ENCODE peak calls at places on chromosomes 1 and 21, in five cellular contexts. A, M, V, N and E are unnamed samples.

GRCh38 chr21:46561448-46562095 is 43.3 kb downstream of the S100B start:
- DNase-seq in A (no peak), M (no peak), V (peak; percentile 25), N (no peak), E (no peak)

GRCh38 chr1:40797668-40798010 is 14.1 kb downstream of the KCNQ4 start:
- DNase-seq in A (no peak), M (peak; percentile 25), V (no peak), N (no peak), E (no peak)

GRCh38 chr21:42500225-42500624 is 4.2 kb upstream of the RSPH1 start:
- DNase-seq in A (no peak), M (no peak), V (no peak), N (no peak), E (no peak)

GRCh38 chr21:29230541-29231275 is 68.0 kb upstream of the BACH1 start:
- DNase-seq in A (no peak), M (no peak), V (no peak), N (no peak), E (no peak)

GRCh38 chr21:44871576-44872265 is 1.8 kb downstream of the PTTG1IP start:
- DNase-seq in A (no peak), M (no peak), V (no peak), N (no peak), E (no peak)

GRCh38 chr21:36381841-36382589 is 3.2 kb upstream of the CHAF1B start:
- DNase-seq in A (no peak), M (no peak), V (no peak), N (no peak), E (no peak)

GRCh38 chr1:15339580-15339979 is 70.1 kb upstream of the EFHD2 start:
- DNase-seq in A (no peak), M (no peak), V (no peak), N (no peak), E (no peak)

GRCh38 chr1:92583821-92584760 is 97.4 kb upstream of the GFI1 start:
- DNase-seq in A (no peak), M (no peak), V (peak; percentile 66), N (no peak), E (no peak)

GRCh38 chr1:31152181-31152768 is 86.8 kb upstream of the PUM1 start:
- DNase-seq in A (no peak), M (no peak), V (no peak), N (no peak), E (no peak)

GRCh38 chr1:87115317-87115885 is 201.0 kb downstream of the HS2ST1 start:
- DNase-seq in A (no peak), M (no peak), V (no peak), N (no peak), E (no peak)

GRCh38 chr21:18449586-18449985 is 46.0 kb upstream of the TMPRSS15 start:
- DNase-seq in A (no peak), M (no peak), V (no peak), N (no peak), E (no peak)

GRCh38 chr1:24958766-24959622 is 28.9 kb upstream of the RUNX3 start:
- DNase-seq in A (no peak), M (no peak), V (no peak), N (no peak), E (no peak)

GRCh38 chr1:158999301-159000069 is 10.2 kb upstream of the IFI16 start:
- DNase-seq in A (peak; percentile 87), M (no peak), V (no peak), N (no peak), E (no peak)

GRCh38 chr1:207702317-207702716 is 49.5 kb upstream of the CD46 start:
- DNase-seq in A (no peak), M (no peak), V (no peak), N (no peak), E (no peak)

GRCh38 chr1:28256197-28256827 is 3.0 kb upstream of the SESN2 start:
- DNase-seq in A (no peak), M (no peak), V (peak; percentile 76), N (no peak), E (no peak)

GRCh38 chr1:40316595-40317393 is at the start of gene COL9A2:
- DNase-seq in A (no peak), M (peak; percentile 87), V (peak; percentile 64), N (peak; percentile 85), E (no peak)

GRCh38 chr1:58848818-58849411 is 65.1 kb upstream of the JUN start:
- DNase-seq in A (peak; percentile 76), M (peak; percentile 81), V (no peak), N (peak; percentile 23), E (no peak)

GRCh38 chr1:192768463-192768862 is 40.4 kb upstream of the RGS2 start:
- DNase-seq in A (no peak), M (no peak), V (no peak), N (no peak), E (no peak)

GRCh38 chr1:224617410-224618361 is 1.6 kb downstream of the CNIH3 start:
- DNase-seq in A (no peak), M (peak; percentile 79), V (no peak), N (peak; percentile 33), E (no peak)

GRCh38 chr1:166350490-166350889 is 183.7 kb upstream of the FAM78B start:
- DNase-seq in A (no peak), M (no peak), V (no peak), N (peak; percentile 72), E (no peak)

GRCh38 chr1:173093721-173094450 is 43.1 kb upstream of the TNFSF18 start:
- DNase-seq in A (no peak), M (no peak), V (no peak), N (no peak), E (no peak)

GRCh38 chr1:98045211-98046030 is 124.6 kb upstream of the DPYD start:
- DNase-seq in A (no peak), M (peak; percentile 77), V (no peak), N (peak; percentile 77), E (no peak)

GRCh38 chr21:16589046-16589445 is 859.3 kb downstream of the USP25 start:
- DNase-seq in A (no peak), M (no peak), V (no peak), N (no peak), E (no peak)

GRCh38 chr1:52551476-52552235 is 1.2 kb downstream of the TUT4 start:
- DNase-seq in A (no peak), M (no peak), V (peak; percentile 26), N (no peak), E (no peak)

GRCh38 chr21:44406953-44407352 is 48.4 kb upstream of the LRRC3 start:
- DNase-seq in A (no peak), M (peak; percentile 17), V (no peak), N (no peak), E (no peak)

GRCh38 chr1:204079608-204079999 is 6.7 kb downstream of the SOX13 start:
- DNase-seq in A (no peak), M (no peak), V (no peak), N (no peak), E (no peak)

GRCh38 chr1:204077979-204078696 is 5.2 kb downstream of the SOX13 start:
- DNase-seq in A (no peak), M (no peak), V (no peak), N (no peak), E (no peak)

GRCh38 chr1:204081156-204081790 is 8.4 kb downstream of the SOX13 start:
- DNase-seq in A (no peak), M (no peak), V (no peak), N (no peak), E (no peak)

GRCh38 chr1:204081791-204082513 is 9.0 kb downstream of the SOX13 start:
- DNase-seq in A (no peak), M (no peak), V (no peak), N (no peak), E (no peak)

GRCh38 chr1:204080163-204080903 is 7.4 kb downstream of the SOX13 start:
- DNase-seq in A (peak; percentile 88), M (peak; percentile 91), V (no peak), N (peak; percentile 47), E (no peak)
- H3K4me1 ChIP-seq in A (peaks cover 24% of the 10 kb centered on the region), M (peaks cover 61% of the 10 kb centered on the region), V (peaks cover 3% of the 10 kb centered on the region), N (peaks cover 11% of the 10 kb centered on the region), E (peaks cover 52% of the 10 kb centered on the region)

GRCh38 chr1:8496473-8496872 is 178.6 kb downstream of the SLC45A1 start:
- DNase-seq in A (no peak), M (no peak), V (peak; percentile 62), N (no peak), E (no peak)
- H3K27ac ChIP-seq in A (peak overlapping the region; percentile 63), M (peak overlapping the region; percentile 67), V (peak overlapping the region; percentile 51), N (no peak overlapping the region), E (no peak overlapping the region)

GRCh38 chr1:226679853-226680516 is 59.1 kb downstream of the ITPKB start:
- DNase-seq in A (peak; percentile 90), M (peak; percentile 94), V (peak; percentile 69), N (peak; percentile 71), E (no peak)
- H3K4me3 ChIP-seq in A (peak overlapping the region; percentile 25), M (peak overlapping the region; percentile 47), V (peak overlapping the region; percentile 38), N (peak overlapping the region; percentile 15), E (peak overlapping the region; percentile 62)

GRCh38 chr1:151847867-151848596 is 5.5 kb downstream of the THEM5 start:
- DNase-seq in A (no peak), M (no peak), V (no peak), N (peak; percentile 84), E (no peak)
- H3K4me1 ChIP-seq in A (no peaks in the 10 kb centered on the region), M (peaks cover 3% of the 10 kb centered on the region), V (no peaks in the 10 kb centered on the region), N (no peaks in the 10 kb centered on the region), E (no peaks in the 10 kb centered on the region)

GRCh38 chr1:162709132-162709860 is 77.0 kb downstream of the DDR2 start:
- DNase-seq in A (no peak), M (no peak), V (no peak), N (no peak), E (no peak)
- H3K27ac ChIP-seq in A (peak overlapping the region; percentile 76), M (peak overlapping the region; percentile 2), V (no peak overlapping the region), N (peak overlapping the region; percentile 77), E (peak overlapping the region; percentile 83)

DNA sequence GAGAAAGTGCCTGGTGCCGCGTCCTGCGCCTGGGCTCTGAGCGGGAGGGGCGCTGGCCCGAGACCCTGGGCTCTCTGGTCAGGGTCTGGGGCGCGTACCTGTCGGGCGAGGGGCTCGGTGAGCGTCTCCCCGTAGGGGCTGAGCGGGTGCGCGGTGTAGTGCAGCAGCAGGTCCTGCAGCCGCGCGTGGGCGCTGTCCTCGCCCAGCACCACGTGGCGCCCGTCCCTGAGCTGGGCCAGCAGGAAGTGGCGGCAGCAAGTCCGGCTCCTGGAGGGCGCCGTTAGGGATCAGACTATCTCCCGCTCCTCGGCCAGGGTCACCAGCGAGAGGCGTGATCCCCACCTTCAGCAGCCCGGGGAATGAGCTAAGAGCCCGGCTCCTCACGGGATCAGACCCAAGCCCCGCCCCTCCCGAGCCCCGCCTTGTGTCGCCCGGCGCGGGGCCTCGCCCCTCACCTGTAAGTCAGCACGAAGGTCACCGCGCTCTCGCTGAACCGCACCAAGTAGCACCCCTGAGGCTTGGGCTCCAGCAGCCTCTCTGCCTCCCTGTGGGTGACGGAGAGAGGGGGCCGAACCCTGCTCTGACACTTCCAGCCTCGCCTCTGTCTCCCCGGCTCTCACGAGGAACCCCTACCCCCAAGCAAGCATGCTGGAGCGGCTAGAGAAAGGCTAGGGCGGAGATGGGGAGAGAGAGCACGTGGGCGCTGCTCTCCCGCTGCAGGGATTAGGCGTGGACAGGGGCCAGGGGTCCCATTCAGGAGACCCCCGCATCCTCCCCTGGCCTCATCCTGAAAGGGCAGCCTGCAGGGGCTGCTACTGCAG is 2.7 kb downstream of the SH2D2A start:
- DNase-seq in A (peak; percentile 70), M (peak; percentile 93), V (peak; percentile 86), N (no peak), E (no peak)
- H3K4me3 ChIP-seq in A (peak overlapping the region; percentile 30), M (peak overlapping the region; percentile 39), V (peak overlapping the region; percentile 68), N (no peak overlapping the region), E (peak overlapping the region; percentile 52)